ENCODE peak calls at places on chromosomes 2 and 18, in four cellular contexts. One of them, this sample, is unnamed.
A peak's percentile ranks its signal among the peaks of the same experiment; 100 is the strongest.

GRCh38 chr2:24183369-24184069 is 8.7 kb downstream of the FAM228A start:
- DNase-seq in mammary epithelial cell: no peak
- DNase-seq in AG09319: no peak
- DNase-seq in stimulated activated CD8-positive, alpha-beta memory T cell treated with anti-CD3 and anti-CD28 coated beads, Interleukin-15, amount 100 ng/mL, for 4 hours: no peak
- DNase-seq in this sample: no peak

GRCh38 chr2:159933727-159934049 is 128.7 kb downstream of the PLA2R1 start:
- DNase-seq in AG09319: peak; percentile 20
- DNase-seq in stimulated activated CD8-positive, alpha-beta memory T cell treated with anti-CD3 and anti-CD28 coated beads, Interleukin-15, amount 100 ng/mL, for 4 hours: no peak
- DNase-seq in mammary epithelial cell: no peak
- DNase-seq in this sample: no peak

GRCh38 chr2:140659293-140659692 is 1471.5 kb downstream of the LRP1B start:
- DNase-seq in stimulated activated CD8-positive, alpha-beta memory T cell treated with anti-CD3 and anti-CD28 coated beads, Interleukin-15, amount 100 ng/mL, for 4 hours: no peak
- DNase-seq in mammary epithelial cell: no peak
- DNase-seq in AG09319: no peak
- DNase-seq in this sample: no peak

GRCh38 chr2:105732096-105732495 is 12.6 kb upstream of the NCK2 start:
- DNase-seq in AG09319: no peak
- DNase-seq in mammary epithelial cell: peak; percentile 73
- DNase-seq in stimulated activated CD8-positive, alpha-beta memory T cell treated with anti-CD3 and anti-CD28 coated beads, Interleukin-15, amount 100 ng/mL, for 4 hours: no peak
- DNase-seq in this sample: no peak

GRCh38 chr2:26196683-26197418 is 24.0 kb downstream of the GAREM2 start:
- DNase-seq in stimulated activated CD8-positive, alpha-beta memory T cell treated with anti-CD3 and anti-CD28 coated beads, Interleukin-15, amount 100 ng/mL, for 4 hours: no peak
- DNase-seq in AG09319: no peak
- DNase-seq in mammary epithelial cell: no peak
- DNase-seq in this sample: no peak

GRCh38 chr2:72112421-72112820 is 35.2 kb downstream of the CYP26B1 start:
- DNase-seq in stimulated activated CD8-positive, alpha-beta memory T cell treated with anti-CD3 and anti-CD28 coated beads, Interleukin-15, amount 100 ng/mL, for 4 hours: no peak
- DNase-seq in AG09319: no peak
- DNase-seq in mammary epithelial cell: peak; percentile 65
- DNase-seq in this sample: no peak

GRCh38 chr18:57846258-57846657 is 43.1 kb upstream of the ATP8B1 start:
- DNase-seq in mammary epithelial cell: peak; percentile 33
- DNase-seq in stimulated activated CD8-positive, alpha-beta memory T cell treated with anti-CD3 and anti-CD28 coated beads, Interleukin-15, amount 100 ng/mL, for 4 hours: no peak
- DNase-seq in AG09319: peak; percentile 20
- DNase-seq in this sample: no peak

GRCh38 chr2:12507295-12507694 is 209.4 kb upstream of the TRIB2 start:
- DNase-seq in stimulated activated CD8-positive, alpha-beta memory T cell treated with anti-CD3 and anti-CD28 coated beads, Interleukin-15, amount 100 ng/mL, for 4 hours: peak; percentile 61
- DNase-seq in mammary epithelial cell: peak; percentile 99
- DNase-seq in AG09319: peak; percentile 80
- DNase-seq in this sample: no peak

GRCh38 chr2:118013724-118014491 is at the start of gene CCDC93:
- DNase-seq in AG09319: peak; percentile 45
- DNase-seq in mammary epithelial cell: peak; percentile 82
- DNase-seq in stimulated activated CD8-positive, alpha-beta memory T cell treated with anti-CD3 and anti-CD28 coated beads, Interleukin-15, amount 100 ng/mL, for 4 hours: peak; percentile 84
- DNase-seq in this sample: peak; percentile 91

GRCh38 chr2:216914491-216914890 is 54.6 kb upstream of the TNP1 start:
- DNase-seq in mammary epithelial cell: no peak
- DNase-seq in AG09319: no peak
- DNase-seq in stimulated activated CD8-positive, alpha-beta memory T cell treated with anti-CD3 and anti-CD28 coated beads, Interleukin-15, amount 100 ng/mL, for 4 hours: no peak
- DNase-seq in this sample: no peak

GRCh38 chr18:21669736-21670135 is 34.8 kb downstream of the ABHD3 start:
- DNase-seq in mammary epithelial cell: peak; percentile 53
- DNase-seq in stimulated activated CD8-positive, alpha-beta memory T cell treated with anti-CD3 and anti-CD28 coated beads, Interleukin-15, amount 100 ng/mL, for 4 hours: no peak
- DNase-seq in AG09319: no peak
- DNase-seq in this sample: no peak

GRCh38 chr18:62144338-62144737 is 42.5 kb downstream of the PIGN start:
- DNase-seq in mammary epithelial cell: no peak
- DNase-seq in AG09319: no peak
- DNase-seq in stimulated activated CD8-positive, alpha-beta memory T cell treated with anti-CD3 and anti-CD28 coated beads, Interleukin-15, amount 100 ng/mL, for 4 hours: no peak
- DNase-seq in this sample: no peak

GRCh38 chr2:134818321-134818720 is 20.1 kb upstream of the ACMSD start:
- DNase-seq in AG09319: no peak
- DNase-seq in mammary epithelial cell: peak; percentile 97
- DNase-seq in stimulated activated CD8-positive, alpha-beta memory T cell treated with anti-CD3 and anti-CD28 coated beads, Interleukin-15, amount 100 ng/mL, for 4 hours: no peak
- DNase-seq in this sample: no peak

GRCh38 chr2:16413257-16413656 is 252.4 kb downstream of the CYRIA start:
- DNase-seq in mammary epithelial cell: no peak
- DNase-seq in AG09319: no peak
- DNase-seq in stimulated activated CD8-positive, alpha-beta memory T cell treated with anti-CD3 and anti-CD28 coated beads, Interleukin-15, amount 100 ng/mL, for 4 hours: no peak
- DNase-seq in this sample: peak; percentile 63

GRCh38 chr2:10161206-10161931 is 38.8 kb downstream of the RRM2 start:
- DNase-seq in mammary epithelial cell: no peak
- DNase-seq in AG09319: no peak
- DNase-seq in stimulated activated CD8-positive, alpha-beta memory T cell treated with anti-CD3 and anti-CD28 coated beads, Interleukin-15, amount 100 ng/mL, for 4 hours: no peak
- DNase-seq in this sample: no peak

GRCh38 chr2:188570365-188570764 is 278.7 kb downstream of the GULP1 start:
- DNase-seq in AG09319: no peak
- DNase-seq in stimulated activated CD8-positive, alpha-beta memory T cell treated with anti-CD3 and anti-CD28 coated beads, Interleukin-15, amount 100 ng/mL, for 4 hours: no peak
- DNase-seq in mammary epithelial cell: no peak
- DNase-seq in this sample: no peak

GRCh38 chr2:191665286-191665685 is 12.7 kb upstream of the NABP1 start:
- DNase-seq in stimulated activated CD8-positive, alpha-beta memory T cell treated with anti-CD3 and anti-CD28 coated beads, Interleukin-15, amount 100 ng/mL, for 4 hours: no peak
- DNase-seq in mammary epithelial cell: peak; percentile 79
- DNase-seq in AG09319: no peak
- DNase-seq in this sample: no peak

GRCh38 chr2:236968101-236968886 is 117.4 kb upstream of the COPS8 start:
- DNase-seq in AG09319: no peak
- DNase-seq in stimulated activated CD8-positive, alpha-beta memory T cell treated with anti-CD3 and anti-CD28 coated beads, Interleukin-15, amount 100 ng/mL, for 4 hours: no peak
- DNase-seq in mammary epithelial cell: no peak
- DNase-seq in this sample: no peak

GRCh38 chr2:3631161-3631850 is 26.7 kb upstream of the ALLC start:
- DNase-seq in mammary epithelial cell: no peak
- DNase-seq in AG09319: no peak
- DNase-seq in stimulated activated CD8-positive, alpha-beta memory T cell treated with anti-CD3 and anti-CD28 coated beads, Interleukin-15, amount 100 ng/mL, for 4 hours: no peak
- DNase-seq in this sample: no peak

GRCh38 chr2:233416706-233417105 is 62.4 kb downstream of the DGKD start:
- DNase-seq in stimulated activated CD8-positive, alpha-beta memory T cell treated with anti-CD3 and anti-CD28 coated beads, Interleukin-15, amount 100 ng/mL, for 4 hours: no peak
- DNase-seq in mammary epithelial cell: no peak
- DNase-seq in AG09319: no peak
- DNase-seq in this sample: no peak

GRCh38 chr2:136381722-136382633 is 264.0 kb upstream of the CXCR4 start:
- DNase-seq in mammary epithelial cell: no peak
- DNase-seq in AG09319: no peak
- DNase-seq in stimulated activated CD8-positive, alpha-beta memory T cell treated with anti-CD3 and anti-CD28 coated beads, Interleukin-15, amount 100 ng/mL, for 4 hours: peak; percentile 6
- DNase-seq in this sample: no peak

GRCh38 chr2:68943581-68944568 is 8.8 kb downstream of the GKN2 start:
- DNase-seq in mammary epithelial cell: peak; percentile 61
- DNase-seq in AG09319: no peak
- DNase-seq in stimulated activated CD8-positive, alpha-beta memory T cell treated with anti-CD3 and anti-CD28 coated beads, Interleukin-15, amount 100 ng/mL, for 4 hours: no peak
- DNase-seq in this sample: peak; percentile 47

This sample was measured in Right ventricle myocardium superior.